ENCODE peak calls at places on chromosomes 3 and 15, in eight cellular contexts. M is sigmoid colon, J is transverse colon, F is body of pancreas, K is adrenal gland, P is prostate gland, X is heart left ventricle, U is right lobe of liver. V is an unnamed sample.

GRCh38 chr3:25663324-25664065 is 1.2 kb downstream of the TOP2B start:
- DNase-seq in U (no peak), X (no peak), F (peak; percentile 45), M (no peak), P (no peak), K (no peak), J (peak; percentile 27), V (no peak)

GRCh38 chr3:165211749-165212148 is 15.6 kb upstream of the SLITRK3 start:
- DNase-seq in J (no peak), P (no peak), M (no peak), X (no peak), F (no peak), U (peak; percentile 70), K (no peak), V (no peak)

GRCh38 chr15:68543546-68544008 is 35.2 kb upstream of the CORO2B start:
- DNase-seq in F (no peak), X (peak; percentile 59), J (no peak), P (no peak), M (no peak), U (no peak), K (peak; percentile 78), V (no peak)

GRCh38 chr15:94324835-94325767 is 93.7 kb downstream of the MCTP2 start:
- DNase-seq in U (no peak), K (no peak), P (no peak), F (no peak), J (peak; percentile 82), M (no peak), X (no peak), V (no peak)

GRCh38 chr3:180594631-180595348 is 7.2 kb upstream of the TTC14 start:
- DNase-seq in M (no peak), J (no peak), U (no peak), X (no peak), K (no peak), P (no peak), F (no peak), V (no peak)

GRCh38 chr3:154971771-154972326 is 108.3 kb upstream of the MME start:
- DNase-seq in P (peak; percentile 27), F (no peak), X (no peak), K (no peak), J (no peak), U (no peak), M (no peak), V (no peak)

GRCh38 chr3:32595318-32595717 is 24.7 kb upstream of the DYNC1LI1 start:
- DNase-seq in K (no peak), U (no peak), M (no peak), P (no peak), X (no peak), J (no peak), F (no peak), V (no peak)

GRCh38 chr15:40831861-40832260 is 3.4 kb upstream of the PPP1R14D start:
- DNase-seq in K (no peak), M (no peak), X (no peak), P (no peak), U (no peak), F (no peak), J (no peak), V (no peak)

GRCh38 chr3:158395421-158395820 is 175.6 kb upstream of the MLF1 start:
- DNase-seq in M (no peak), K (no peak), J (no peak), F (no peak), U (no peak), P (no peak), X (no peak), V (no peak)

GRCh38 chr15:58521293-58521991 is 89.7 kb downstream of the LIPC start:
- DNase-seq in F (peak; percentile 35), M (no peak), J (no peak), P (peak; percentile 41), X (peak; percentile 66), K (peak; percentile 31), U (peak; percentile 70), V (no peak)

GRCh38 chr3:15063238-15063637 is 1.9 kb downstream of the MRPS25 start:
- DNase-seq in J (no peak), P (no peak), F (no peak), K (no peak), M (no peak), X (no peak), U (no peak), V (no peak)

GRCh38 chr3:8742921-8743605 is 9.5 kb downstream of the CAV3 start:
- DNase-seq in X (no peak), F (no peak), U (no peak), P (no peak), M (no peak), K (no peak), J (no peak), V (no peak)

GRCh38 chr3:50383750-50384149 is 24.4 kb upstream of the TMEM115 start:
- DNase-seq in M (no peak), J (no peak), F (no peak), K (no peak), U (no peak), X (no peak), P (no peak), V (no peak)

GRCh38 chr15:80926126-80926525 is 63.5 kb downstream of the MESD start:
- DNase-seq in F (no peak), U (no peak), X (no peak), J (no peak), M (no peak), P (no peak), K (no peak), V (no peak)

GRCh38 chr3:62559831-62560445 is 186.6 kb upstream of the FEZF2 start:
- DNase-seq in U (no peak), K (no peak), P (no peak), F (no peak), J (no peak), X (no peak), M (no peak), V (no peak)

GRCh38 chr3:152200476-152201422 is 68.0 kb upstream of the MBNL1 start:
- DNase-seq in X (no peak), P (no peak), U (no peak), K (no peak), J (no peak), F (no peak), M (no peak), V (no peak)

GRCh38 chr3:139940622-139941021 is 5.6 kb downstream of the CLSTN2 start:
- DNase-seq in K (no peak), U (no peak), M (no peak), F (no peak), P (no peak), J (no peak), X (peak; percentile 52), V (peak; percentile 62)
- TF ChIP-seq POLR2A in K (no peak), U (no peak), M (no peak), F (no peak), P (no peak), J (no peak), X (no peak), V (no peak)

DNA sequence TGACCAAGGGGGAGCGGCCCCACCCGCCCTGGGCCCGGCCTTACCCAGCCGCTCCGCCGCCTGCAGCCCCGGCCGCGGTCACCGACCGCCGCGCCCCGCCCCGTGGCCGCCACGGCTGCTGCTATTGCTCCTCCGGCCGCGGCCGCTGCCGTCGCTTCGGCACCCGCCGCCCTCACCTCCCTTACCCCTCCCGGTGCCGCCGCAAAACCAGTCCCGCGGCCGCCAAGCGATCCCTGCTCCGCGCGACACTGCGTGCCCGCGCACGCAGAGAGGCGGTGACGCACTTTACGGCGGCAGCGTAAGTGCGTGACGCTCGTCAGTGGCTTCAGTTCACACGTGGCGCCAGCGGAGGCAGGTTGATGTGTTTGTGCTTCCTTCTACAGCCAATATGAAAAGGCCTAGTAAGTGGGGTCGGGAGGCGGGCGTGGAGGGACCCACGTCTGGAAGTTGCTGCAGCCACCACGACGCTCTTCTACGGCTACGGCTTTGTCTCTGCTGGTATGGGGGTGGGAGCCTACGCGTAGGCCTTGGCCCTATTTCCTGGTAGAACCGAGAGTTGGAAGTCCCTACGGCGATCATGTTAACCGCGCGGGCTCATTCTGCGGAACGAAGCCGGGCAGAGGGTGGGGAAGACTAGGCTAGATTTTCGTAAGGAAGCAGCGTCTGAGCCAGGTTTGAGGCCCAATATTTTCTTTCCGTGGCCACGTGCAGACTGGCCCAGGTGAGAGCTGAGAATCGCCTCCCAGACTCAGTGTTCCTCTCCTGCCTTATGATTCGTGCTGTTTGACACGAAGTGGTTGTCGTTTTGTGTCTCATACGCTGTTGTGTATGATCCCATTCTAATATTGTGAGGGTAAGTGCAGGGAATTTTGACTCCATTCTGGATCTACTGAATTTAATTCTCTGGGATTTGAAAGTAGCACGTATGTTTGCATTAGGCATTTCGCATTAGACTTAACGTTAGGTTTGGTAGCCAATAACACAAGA is at the start of the genes GNL3 and PBRM1:
- DNase-seq in U (peak; percentile 96), X (peak; percentile 95), K (peak; percentile 93), P (peak; percentile 92), J (peak; percentile 95), M (peak; percentile 96), F (peak; percentile 94), V (no peak)
- TF ChIP-seq POLR2A in U (peak; percentile 85), X (peak; percentile 87), K (peak; percentile 79), P (peak; percentile 89), J (peak; percentile 73), M (peak; percentile 39), F (peak; percentile 92), V (no peak)

DNA sequence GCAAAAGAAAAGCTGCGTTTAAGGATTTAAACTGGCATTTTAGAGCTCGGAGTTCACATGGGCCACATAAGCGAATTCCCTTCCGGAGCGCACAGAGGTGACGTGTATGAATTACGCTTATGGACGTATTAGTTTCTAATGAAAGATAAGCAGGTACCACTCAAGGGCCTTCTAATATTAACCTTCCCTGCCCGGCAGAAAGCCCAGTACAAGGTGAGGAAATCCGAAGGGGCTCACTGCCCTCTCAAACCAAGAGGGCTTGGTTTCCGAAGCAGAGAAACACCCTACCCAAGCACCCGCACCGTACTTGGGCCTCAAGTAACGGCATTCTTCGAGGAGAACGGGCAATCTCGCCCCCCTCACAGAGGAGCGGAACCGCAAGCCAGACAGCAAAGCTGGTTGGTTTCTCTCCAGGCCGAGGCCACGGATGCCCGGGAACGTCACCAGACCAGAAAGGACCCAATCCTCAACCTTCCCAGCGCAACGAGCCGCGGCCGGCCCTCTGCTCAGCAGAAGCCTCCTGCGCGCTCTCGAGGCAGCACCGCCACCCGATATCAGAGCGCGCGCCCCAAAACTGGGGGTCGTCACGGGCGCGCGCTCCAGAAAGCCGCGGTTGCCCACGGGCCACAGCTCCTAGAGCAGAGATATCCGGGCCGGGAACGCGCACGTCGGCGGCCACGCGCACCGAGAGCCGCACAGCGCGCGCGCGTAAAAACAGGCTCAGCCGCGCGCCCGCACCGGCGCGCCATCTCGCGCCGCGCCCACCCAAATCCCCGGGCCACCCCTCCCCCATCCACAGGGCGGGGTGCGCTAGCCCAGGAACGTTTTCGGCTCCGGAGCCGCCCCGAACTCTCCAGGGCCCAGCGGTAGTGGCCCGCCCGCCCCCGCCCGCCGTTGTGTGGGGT is 671 bp downstream of the QRICH1 start:
- DNase-seq in U (peak; percentile 80), X (peak; percentile 78), M (peak; percentile 81), K (peak; percentile 79), F (peak; percentile 67), J (peak; percentile 80), P (peak; percentile 66), V (peak; percentile 85)
- TF ChIP-seq POLR2A in U (no peak), X (no peak), M (no peak), K (peak; percentile 51), F (no peak), J (no peak), P (no peak), V (no peak)

DNA sequence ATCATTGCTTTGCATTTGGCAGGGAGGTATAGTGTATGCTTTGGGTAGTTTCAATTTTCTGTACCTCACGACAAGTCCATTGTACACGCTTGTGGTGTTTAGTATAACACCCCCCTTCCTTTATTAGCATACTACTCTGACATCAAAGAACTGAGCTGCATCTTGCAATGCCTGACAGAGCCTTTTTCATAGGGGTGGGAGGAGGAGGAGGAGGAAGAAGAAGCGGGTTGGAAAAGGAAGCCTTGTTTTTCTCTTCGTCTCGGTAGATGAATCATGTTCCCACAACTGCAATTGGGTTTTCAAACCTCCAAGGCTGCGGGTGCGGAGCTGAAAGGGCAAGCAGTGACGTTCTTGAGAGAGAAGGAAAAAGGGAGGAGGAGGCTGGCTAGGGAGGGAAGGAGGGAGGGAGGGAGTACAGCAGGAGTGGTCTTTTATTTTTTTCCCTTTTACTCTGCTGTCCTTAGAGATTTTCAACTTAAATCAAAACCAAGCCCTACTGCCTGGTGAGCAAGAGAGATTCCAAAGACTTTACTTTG is 175.7 kb downstream of the KLHL25 start:
- DNase-seq in M (peak; percentile 92), X (peak; percentile 86), U (no peak), K (peak; percentile 90), J (peak; percentile 50), P (peak; percentile 47), F (no peak), V (peak; percentile 97)
- TF ChIP-seq POLR2A in M (peak; percentile 28), X (peak; percentile 56), U (peak; percentile 35), K (peak; percentile 92), J (peak; percentile 51), P (peak; percentile 7), F (peak; percentile 35), V (peak; percentile 34)

V was measured in vagina.